ENCODE peak calls at places on chromosomes 5 and 9, in five cellular contexts. L is GM10248; F is esophagus squamous epithelium; Z is CD4-positive, alpha-beta T cell; K is DMS 273 treated with DMSO at 0.1 percent for 48 hours. W is an unnamed sample.

GRCh38 chr9:125409217-125409636 is 147.6 kb downstream of the GAPVD1 start:
- DNase-seq in L (peak; percentile 66), F (no peak), Z (no peak), K (no peak), W (no peak)

GRCh38 chr5:130282044-130282443 is 377.8 kb downstream of the CHSY3 start:
- DNase-seq in L (no peak), F (no peak), Z (no peak), K (no peak), W (no peak)

GRCh38 chr5:38193015-38193581 is 65.3 kb upstream of the EGFLAM start:
- DNase-seq in L (peak; percentile 74), F (no peak), Z (peak; percentile 28), K (peak; percentile 41), W (peak; percentile 9)

GRCh38 chr5:173315495-173316352 is 12.5 kb downstream of the STC2 start:
- DNase-seq in L (no peak), F (no peak), Z (no peak), K (no peak), W (no peak)

GRCh38 chr5:148541054-148541835 is 113.1 kb downstream of the HTR4 start:
- DNase-seq in L (no peak), F (no peak), Z (no peak), K (no peak), W (no peak)

GRCh38 chr9:97052735-97053134 is 13.8 kb upstream of the CTSV start:
- DNase-seq in L (no peak), F (no peak), Z (no peak), K (no peak), W (no peak)

GRCh38 chr9:135703726-135704125 is 1.7 kb downstream of the KCNT1 start:
- DNase-seq in L (no peak), F (no peak), Z (no peak), K (no peak), W (no peak)

GRCh38 chr5:447501-447900 is 4.5 kb downstream of the EXOC3 start:
- DNase-seq in L (no peak), F (no peak), Z (no peak), K (no peak), W (peak; percentile 56)

GRCh38 chr5:132434391-132434790 is 56.2 kb downstream of the IRF1 start:
- DNase-seq in L (no peak), F (no peak), Z (no peak), K (no peak), W (peak; percentile 19)

GRCh38 chr5:60487885-60488425 is 212.0 kb downstream of the DEPDC1B start:
- DNase-seq in L (no peak), F (no peak), Z (no peak), K (no peak), W (no peak)

GRCh38 chr5:44387391-44387790 is 1.8 kb downstream of the FGF10 start:
- DNase-seq in L (no peak), F (no peak), Z (no peak), K (no peak), W (no peak)

GRCh38 chr5:111004291-111004690 is 67.2 kb upstream of the TSLP start:
- DNase-seq in L (no peak), F (no peak), Z (no peak), K (no peak), W (no peak)

GRCh38 chr5:39464096-39464495 is 39.3 kb upstream of the DAB2 start:
- DNase-seq in L (no peak), F (no peak), Z (no peak), K (no peak), W (no peak)